ENCODE peak calls at places on chromosomes 4 and X, in six cellular contexts. A is gastrocnemius medialis, M is IMR-90, F is HCT116, I is sigmoid colon, K is NB4. Z is an unnamed sample.

GRCh38 chrX:110944793-110945466 is 149.3 kb upstream of the CHRDL1 start:
- DNase-seq in A (no peak), M (no peak), F (no peak), I (no peak), K (no peak), Z (no peak)

GRCh38 chr4:3294401-3295241 is 1.8 kb downstream of the RGS12 start:
- DNase-seq in A (no peak), M (no peak), F (no peak), I (no peak), K (no peak), Z (no peak)

GRCh38 chr4:75800972-75801371 is 76.6 kb downstream of the USO1 start:
- DNase-seq in A (no peak), M (peak; percentile 56), F (no peak), I (no peak), K (no peak), Z (no peak)

GRCh38 chrX:67544281-67544680 is 460 bp downstream of the AR start:
- DNase-seq in A (no peak), M (no peak), F (no peak), I (peak; percentile 65), K (no peak), Z (no peak)

GRCh38 chr4:130185123-130185522 is 1089.2 kb downstream of the C4orf33 start:
- DNase-seq in A (no peak), M (no peak), F (no peak), I (no peak), K (no peak), Z (no peak)

GRCh38 chrX:10507181-10507580 is 113.2 kb downstream of the MID1 start:
- DNase-seq in A (no peak), M (peak; percentile 16), F (no peak), I (no peak), K (no peak), Z (no peak)

GRCh38 chrX:72685810-72686465 is 28.2 kb downstream of the PHKA1 start:
- DNase-seq in A (no peak), M (peak; percentile 37), F (peak; percentile 81), I (no peak), K (no peak), Z (no peak)

GRCh38 chr4:151099976-151100417 is 569 bp downstream of the RPS3A start:
- DNase-seq in A (peak; percentile 6), M (peak; percentile 25), F (no peak), I (no peak), K (peak; percentile 25), Z (no peak)

GRCh38 chr4:59135248-59135802 is 2025.1 kb upstream of the IGFBP7 start:
- DNase-seq in A (no peak), M (no peak), F (no peak), I (no peak), K (no peak), Z (no peak)

GRCh38 chrX:24026403-24026801 is 584 bp downstream of the KLHL15 start:
- DNase-seq in A (no peak), M (no peak), F (no peak), I (no peak), K (peak; percentile 25), Z (no peak)

GRCh38 chrX:67614006-67614405 is 70.2 kb downstream of the AR start:
- DNase-seq in A (no peak), M (no peak), F (no peak), I (no peak), K (no peak), Z (no peak)

GRCh38 chr4:52657630-52658501 is 1.2 kb downstream of the USP46 start:
- DNase-seq in A (peak; percentile 51), M (peak; percentile 69), F (peak; percentile 6), I (peak; percentile 65), K (peak; percentile 30), Z (no peak)

GRCh38 chr4:2284161-2284933 is 22.4 kb upstream of the MXD4 start:
- DNase-seq in A (no peak), M (no peak), F (no peak), I (peak; percentile 55), K (no peak), Z (no peak)

GRCh38 chr4:75514949-75515612 is 808 bp downstream of the THAP6 start:
- DNase-seq in A (no peak), M (no peak), F (no peak), I (no peak), K (peak; percentile 18), Z (no peak)

GRCh38 chr4:9859774-9860173 is 78.3 kb downstream of the DRD5 start:
- DNase-seq in A (no peak), M (no peak), F (no peak), I (no peak), K (no peak), Z (no peak)

GRCh38 chrX:124518888-124519287 is 172.5 kb downstream of the SH2D1A start:
- DNase-seq in A (no peak), M (peak; percentile 7), F (no peak), I (no peak), K (no peak), Z (no peak)

GRCh38 chr4:8267077-8267476 is 2.5 kb upstream of the HTRA3 start:
- DNase-seq in A (no peak), M (peak; percentile 33), F (peak; percentile 35), I (peak; percentile 90), K (peak; percentile 85), Z (no peak)

GRCh38 chr4:111649308-111649707 is 495.9 kb upstream of the FAM241A start:
- DNase-seq in A (no peak), M (no peak), F (no peak), I (no peak), K (no peak), Z (no peak)

GRCh38 chr4:165879581-165879980 is 6.5 kb downstream of the TLL1 start:
- DNase-seq in A (no peak), M (no peak), F (no peak), I (no peak), K (no peak), Z (no peak)

GRCh38 chrX:118188977-118189376 is 72.4 kb upstream of the KLHL13 start:
- DNase-seq in A (no peak), M (no peak), F (no peak), I (no peak), K (peak; percentile 0), Z (no peak)

GRCh38 chr4:54091637-54092404 is 8.1 kb upstream of the GSX2 start:
- DNase-seq in A (peak; percentile 51), M (peak; percentile 70), F (no peak), I (peak; percentile 89), K (peak; percentile 48), Z (no peak)

GRCh38 chr4:180153587-180153986 is 2089.6 kb upstream of the TENM3 start:
- DNase-seq in A (no peak), M (no peak), F (no peak), I (no peak), K (no peak), Z (no peak)

GRCh38 chrX:74465424-74465823 is 44.1 kb downstream of the SLC16A2 start:
- DNase-seq in A (no peak), M (peak; percentile 9), F (no peak), I (no peak), K (no peak), Z (no peak)
- TF ChIP-seq CTCF in A (no peak), M (peak; percentile 30), F (no peak), I (no peak), K (no peak), Z (no peak)

GRCh38 chr4:108110450-108110849 is 58.3 kb downstream of the LEF1 start:
- DNase-seq in A (no peak), M (no peak), F (no peak), I (no peak), K (no peak), Z (no peak)
- TF ChIP-seq POLR2A in A (no peak), M (no peak), F (no peak), I (no peak), K (no peak), Z (no peak)

DNA sequence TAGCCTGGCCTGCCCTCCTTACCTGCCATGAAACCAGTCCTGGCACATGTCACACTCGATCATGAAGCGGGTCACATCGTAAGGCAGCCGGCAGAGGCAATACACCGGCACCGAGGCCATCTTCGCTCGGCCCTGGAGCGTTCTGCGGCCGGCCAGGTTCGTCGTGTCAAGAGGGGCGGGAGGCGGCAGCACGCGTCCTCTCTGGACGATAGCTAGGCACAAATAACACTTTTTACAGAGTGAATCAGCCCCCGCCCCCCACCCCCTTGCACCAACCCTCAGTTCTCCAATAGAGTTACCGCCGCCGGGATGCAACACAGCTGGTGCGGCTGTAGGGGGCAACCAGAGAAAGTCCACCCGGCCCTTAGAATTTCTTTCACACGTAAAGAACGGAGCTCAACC is 1.7 kb downstream of the PHF8 start:
- DNase-seq in A (peak; percentile 3), M (peak; percentile 63), F (peak; percentile 4), I (peak; percentile 68), K (peak; percentile 74), Z (no peak)
- TF ChIP-seq CTCF in A (peak; percentile 36), M (peak; percentile 38), F (no peak), I (no peak), K (no peak), Z (no peak)

GRCh38 chrX:1535241-1536041 is 1.5 kb downstream of the P2RY8 start:
- DNase-seq in A (no peak), M (no peak), F (no peak), I (no peak), K (peak; percentile 64), Z (peak; percentile 1)
- TF ChIP-seq POLR2A in A (peak; percentile 8), M (no peak), F (no peak), I (no peak), K (no peak), Z (no peak)

Z was measured in esophagus squamous epithelium.